ENCODE peak calls at places on chromosomes 3 and 15, in six cellular contexts. N is fibroblast of lung; E is cardiac muscle cell; U is CD8-positive, alpha-beta T cell; A is right lobe of liver; F is BJ. Y is an unnamed sample.

GRCh38 chr15:35308802-35309201 is 223.7 kb upstream of the NANOGP8 start:
- DNase-seq in A (no peak), U (no peak), E (peak; percentile 46), F (peak; percentile 94), N (peak; percentile 97), Y (no peak)

GRCh38 chr3:191210032-191210431 is 11.0 kb downstream of the OSTN start:
- DNase-seq in A (no peak), E (no peak), U (no peak), N (no peak), F (no peak), Y (no peak)

GRCh38 chr15:90205050-90205848 is 4.1 kb downstream of the SEMA4B start:
- DNase-seq in E (no peak), N (no peak), F (no peak), A (no peak), U (no peak), Y (no peak)

GRCh38 chr3:184556502-184557347 is 4.9 kb upstream of the EPHB3 start:
- DNase-seq in U (no peak), E (no peak), A (no peak), F (no peak), N (no peak), Y (no peak)

GRCh38 chr15:28184166-28184565 is 85.1 kb upstream of the OCA2 start:
- DNase-seq in N (peak; percentile 17), F (no peak), E (no peak), A (no peak), U (no peak), Y (no peak)

GRCh38 chr15:89673162-89673506 is 6.0 kb downstream of the PLIN1 start:
- DNase-seq in F (no peak), E (peak; percentile 69), N (no peak), A (no peak), U (no peak), Y (peak; percentile 89)

GRCh38 chr3:197555281-197556261 is at the start of gene BDH1:
- DNase-seq in U (peak; percentile 79), A (peak; percentile 39), N (no peak), E (peak; percentile 49), F (no peak), Y (peak; percentile 85)

GRCh38 chr3:178245385-178245778 is 290.9 kb upstream of the KCNMB2 start:
- DNase-seq in F (peak; percentile 56), A (no peak), E (no peak), N (peak; percentile 86), U (no peak), Y (no peak)

GRCh38 chr3:10957976-10958749 is 34.4 kb upstream of the SLC6A1 start:
- DNase-seq in F (no peak), E (peak; percentile 59), N (no peak), U (no peak), A (no peak), Y (no peak)

GRCh38 chr3:151923901-151924300 is 50.5 kb downstream of the SUCNR1 start:
- DNase-seq in N (peak; percentile 38), U (no peak), A (no peak), E (no peak), F (peak; percentile 50), Y (no peak)

GRCh38 chr3:119715105-119715504 is 12.3 kb downstream of the CFAP91 start:
- DNase-seq in A (no peak), F (no peak), U (no peak), N (no peak), E (no peak), Y (no peak)

GRCh38 chr15:99424978-99425665 is 140.7 kb upstream of the MEF2A start:
- DNase-seq in N (peak; percentile 90), E (peak; percentile 46), A (no peak), U (peak; percentile 74), F (no peak), Y (no peak)

DNA sequence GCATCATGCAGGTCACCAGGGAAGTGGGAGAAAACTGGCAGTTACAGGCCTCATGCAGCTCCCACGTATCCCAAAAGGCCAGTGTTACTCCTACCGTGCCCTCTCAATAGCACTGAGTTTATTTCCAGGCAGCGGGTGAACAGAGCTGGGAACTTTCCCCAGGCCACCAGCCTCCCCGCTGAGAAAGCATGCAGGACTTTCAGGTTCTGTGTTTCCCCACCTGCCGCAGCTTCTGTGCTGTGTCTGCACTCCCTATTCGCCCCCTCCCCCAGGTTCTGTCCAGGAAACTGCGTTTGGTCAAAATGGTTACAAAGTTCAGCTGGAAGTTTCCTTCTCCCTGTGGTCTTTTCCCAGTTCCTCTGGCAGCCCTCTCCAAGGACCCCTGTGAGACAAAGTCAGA is 21.4 kb downstream of the NEK11 start:
- DNase-seq in N (no peak), E (no peak), F (no peak), U (no peak), A (no peak), Y (no peak)
- H3K4me3 ChIP-seq in N (no peak overlapping the region), E (no peak overlapping the region), F (no peak overlapping the region), U (no peak overlapping the region), A (no peak overlapping the region), Y (no peak overlapping the region)

GRCh38 chr3:71919572-71919971 is 134.6 kb upstream of the PROK2 start:
- DNase-seq in N (no peak), A (no peak), U (no peak), F (no peak), E (no peak), Y (no peak)

GRCh38 chr3:71921036-71921435 is 136.1 kb upstream of the PROK2 start:
- DNase-seq in F (no peak), U (no peak), A (no peak), N (no peak), E (no peak), Y (no peak)

GRCh38 chr3:71912839-71913495 is 128.0 kb upstream of the PROK2 start:
- DNase-seq in U (no peak), A (no peak), F (no peak), E (no peak), N (no peak), Y (no peak)

GRCh38 chr3:71917540-71917939 is 132.6 kb upstream of the PROK2 start:
- DNase-seq in N (no peak), A (no peak), U (no peak), E (no peak), F (no peak), Y (no peak)

DNA sequence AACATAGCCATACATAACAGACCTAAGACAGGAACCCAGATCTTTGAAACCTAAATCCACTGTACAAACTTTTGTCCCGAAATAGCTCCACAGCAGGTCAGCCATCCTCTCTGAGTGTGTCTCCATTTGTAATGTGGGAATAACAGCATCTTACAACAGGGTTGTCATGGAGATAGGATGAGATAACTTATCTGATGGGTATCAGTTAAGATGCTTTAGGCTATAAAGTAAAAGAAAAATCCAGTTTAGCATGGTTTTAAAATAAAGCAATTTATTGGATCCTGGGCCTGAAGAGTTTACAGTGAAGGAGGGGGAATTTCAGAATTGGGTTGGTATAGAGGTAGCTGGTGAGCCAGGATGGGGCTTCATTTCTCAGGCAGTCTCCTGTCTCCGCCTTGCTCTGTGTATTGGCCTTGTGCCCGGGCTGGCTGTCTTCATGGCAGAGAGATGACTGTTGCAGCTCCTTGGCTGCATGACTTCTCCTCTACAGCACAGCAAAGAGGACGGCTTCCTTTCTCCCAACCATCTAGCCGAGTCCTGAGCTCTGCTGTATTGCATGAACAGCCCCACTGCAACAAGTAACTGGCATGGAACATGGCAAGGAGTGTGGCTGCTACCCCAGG is 131.9 kb upstream of the PROK2 start:
- DNase-seq in N (peak; percentile 10), E (no peak), F (no peak), A (peak; percentile 38), U (no peak), Y (no peak)
- H3K27me3 ChIP-seq in N (no peaks in the 10 kb centered on the region), E (peaks cover 3% of the 10 kb centered on the region), F (peaks cover 4% of the 10 kb centered on the region), A (no peaks in the 10 kb centered on the region), U (no peaks in the 10 kb centered on the region), Y (no peaks in the 10 kb centered on the region)

DNA sequence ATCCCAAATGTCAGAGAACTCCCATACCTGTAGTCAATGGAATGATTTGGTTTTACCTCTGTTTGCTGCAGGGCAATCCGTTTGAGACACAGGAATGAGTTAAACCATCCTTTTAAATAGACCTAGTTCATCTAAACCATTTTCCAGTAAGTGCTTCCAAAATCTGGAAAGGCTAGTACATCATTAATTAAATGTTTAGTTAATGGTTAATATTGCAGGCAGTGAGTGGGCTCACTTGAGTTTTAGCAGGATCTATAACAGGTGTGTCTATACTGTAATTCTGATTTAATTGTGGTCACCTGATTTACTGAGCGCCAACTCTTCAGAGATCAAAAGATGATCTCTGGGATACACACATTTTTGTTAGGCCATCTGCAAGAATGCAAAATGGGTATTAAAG is 353.9 kb upstream of the ROPN1 start:
- DNase-seq in F (no peak), U (no peak), N (no peak), A (no peak), E (no peak), Y (no peak)
- H3K4me3 ChIP-seq in F (no peak overlapping the region), U (no peak overlapping the region), N (no peak overlapping the region), A (no peak overlapping the region), E (no peak overlapping the region), Y (no peak overlapping the region)

GRCh38 chr15:51090753-51091152 is 4.0 kb downstream of the TNFAIP8L3 start:
- DNase-seq in N (peak; percentile 44), U (no peak), E (no peak), A (no peak), F (no peak), Y (no peak)

GRCh38 chr15:51089041-51089440 is 5.7 kb downstream of the TNFAIP8L3 start:
- DNase-seq in F (no peak), E (no peak), A (no peak), U (no peak), N (no peak), Y (no peak)

GRCh38 chr15:51087513-51087912 is 7.2 kb downstream of the TNFAIP8L3 start:
- DNase-seq in F (no peak), U (no peak), A (no peak), N (peak; percentile 8), E (no peak), Y (no peak)

GRCh38 chr15:51089699-51090098 is 5.0 kb downstream of the TNFAIP8L3 start:
- DNase-seq in N (peak; percentile 68), F (no peak), U (no peak), E (no peak), A (no peak), Y (no peak)

GRCh38 chr15:51088585-51088984 is 6.1 kb downstream of the TNFAIP8L3 start:
- DNase-seq in N (no peak), F (no peak), U (no peak), A (no peak), E (no peak), Y (no peak)
- H3K27me3 ChIP-seq in N (peaks cover 20% of the 10 kb centered on the region), F (peaks cover 23% of the 10 kb centered on the region), U (peaks cover 4% of the 10 kb centered on the region), A (no peaks in the 10 kb centered on the region), E (peaks cover 56% of the 10 kb centered on the region), Y (peaks cover 31% of the 10 kb centered on the region)

DNA sequence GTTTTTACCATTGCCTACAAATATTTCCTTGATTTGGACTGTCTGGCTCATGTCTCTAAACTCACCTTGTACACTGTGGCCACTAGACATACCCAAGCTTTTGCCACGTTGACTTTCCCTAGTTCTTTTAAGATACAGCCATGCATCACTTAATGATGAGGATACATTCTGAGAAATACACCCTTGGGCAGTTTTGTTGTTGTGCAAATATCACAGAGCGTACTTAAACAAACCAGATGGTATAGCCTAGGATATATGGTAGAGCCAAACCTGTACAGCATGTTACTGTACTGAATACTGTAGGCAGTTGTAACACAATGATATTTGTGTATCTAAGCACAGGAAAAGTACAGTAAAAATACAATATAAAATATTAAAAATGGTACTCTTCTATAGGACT is 5.5 kb downstream of the ARHGEF26 start:
- DNase-seq in A (no peak), F (no peak), N (no peak), E (no peak), U (no peak), Y (no peak)
- H3K4me3 ChIP-seq in A (no peak overlapping the region), F (no peak overlapping the region), N (no peak overlapping the region), E (no peak overlapping the region), U (no peak overlapping the region), Y (no peak overlapping the region)

GRCh38 chr15:45114751-45115085 is 592 bp downstream of the DUOXA2 start:
- DNase-seq in A (no peak), U (no peak), F (no peak), E (no peak), N (no peak), Y (peak; percentile 33)
- H3K27me3 ChIP-seq in A (peaks cover 4% of the 10 kb centered on the region), U (peaks cover 36% of the 10 kb centered on the region), F (peaks cover 58% of the 10 kb centered on the region), E (peaks cover 92% of the 10 kb centered on the region), N (peaks cover 76% of the 10 kb centered on the region), Y (peaks cover 84% of the 10 kb centered on the region)